ENCODE peak calls at places on chromosome 3, in five cellular contexts. R is head of caudate nucleus; P is NCI-H524; H is activated CD4-positive, alpha-beta T cell treated with anti-CD3 and anti-CD28 coated beads, Interleukin-2, amount 50 U/mL, for 1 hour; O is left cardiac atrium. X is an unnamed sample.
A peak's percentile ranks its signal among the peaks of the same experiment; 100 is the strongest.

GRCh38 chr3:17157713-17158112 is 273.0 kb downstream of the PLCL2 start:
- DNase-seq in R (no peak), P (no peak), H (no peak), O (no peak), X (no peak)

GRCh38 chr3:97821413-97821809 is 400 bp upstream of the CRYBG3 start:
- DNase-seq in R (peak; percentile 51), P (peak; percentile 91), H (peak; percentile 45), O (no peak), X (no peak)

GRCh38 chr3:52730681-52731080 is 24.8 kb downstream of the SPCS1 start:
- DNase-seq in R (no peak), P (no peak), H (no peak), O (no peak), X (peak; percentile 53)

GRCh38 chr3:55904716-55905115 is 417.6 kb upstream of the WNT5A start:
- DNase-seq in R (no peak), P (no peak), H (no peak), O (no peak), X (no peak)

GRCh38 chr3:191774485-191774884 is 313.5 kb downstream of the PYDC2 start:
- DNase-seq in R (no peak), P (no peak), H (no peak), O (no peak), X (no peak)

GRCh38 chr3:42020681-42021307 is 58.9 kb upstream of the ULK4 start:
- DNase-seq in R (no peak), P (no peak), H (no peak), O (no peak), X (peak; percentile 58)

GRCh38 chr3:191593486-191593885 is 132.5 kb downstream of the PYDC2 start:
- DNase-seq in R (no peak), P (no peak), H (no peak), O (no peak), X (no peak)

GRCh38 chr3:65265942-65266341 is 578.1 kb upstream of the ADAMTS9 start:
- DNase-seq in R (no peak), P (no peak), H (no peak), O (no peak), X (no peak)

GRCh38 chr3:49668414-49668797 is 5.7 kb upstream of the APEH start:
- DNase-seq in R (no peak), P (no peak), H (no peak), O (no peak), X (no peak)

GRCh38 chr3:5235655-5236054 is 48.1 kb downstream of the EDEM1 start:
- DNase-seq in R (no peak), P (no peak), H (no peak), O (no peak), X (no peak)

GRCh38 chr3:114764056-114764492 is 383.0 kb downstream of the ZBTB20 start:
- DNase-seq in R (no peak), P (no peak), H (no peak), O (no peak), X (no peak)

GRCh38 chr3:81914254-81914653 is 152.8 kb upstream of the GBE1 start:
- DNase-seq in R (no peak), P (no peak), H (no peak), O (no peak), X (no peak)

GRCh38 chr3:23877324-23877980 is 39.3 kb downstream of the NKIRAS1 start:
- DNase-seq in R (peak; percentile 18), P (no peak), H (no peak), O (peak; percentile 62), X (peak; percentile 40)

GRCh38 chr3:5565026-5565425 is 377.5 kb downstream of the EDEM1 start:
- DNase-seq in R (no peak), P (no peak), H (no peak), O (no peak), X (no peak)

GRCh38 chr3:150074697-150075416 is 104.2 kb upstream of the PFN2 start:
- DNase-seq in R (no peak), P (no peak), H (no peak), O (no peak), X (no peak)

GRCh38 chr3:128133273-128133883 is 9.8 kb upstream of the RUVBL1 start:
- DNase-seq in R (no peak), P (peak; percentile 66), H (peak; percentile 52), O (peak; percentile 38), X (peak; percentile 48)

GRCh38 chr3:125651246-125651645 is 55.9 kb upstream of the OSBPL11 start:
- DNase-seq in R (no peak), P (peak; percentile 87), H (no peak), O (no peak), X (no peak)

GRCh38 chr3:114480442-114480841 is 186.6 kb downstream of the TIGIT start:
- DNase-seq in R (no peak), P (no peak), H (no peak), O (no peak), X (peak; percentile 6)

GRCh38 chr3:54157860-54158259 is 35.5 kb downstream of the CACNA2D3 start:
- DNase-seq in R (no peak), P (no peak), H (no peak), O (no peak), X (no peak)

GRCh38 chr3:169241928-169242751 is 421.4 kb downstream of the MECOM start:
- DNase-seq in R (peak; percentile 5), P (no peak), H (no peak), O (peak; percentile 68), X (peak; percentile 75)

GRCh38 chr3:5192568-5193319 is 5.2 kb downstream of the EDEM1 start:
- DNase-seq in R (no peak), P (no peak), H (no peak), O (no peak), X (no peak)

GRCh38 chr3:27589795-27590194 is 105.6 kb upstream of the SLC4A7 start:
- DNase-seq in R (no peak), P (no peak), H (no peak), O (no peak), X (no peak)

GRCh38 chr3:194661374-194661773 is 10.6 kb downstream of the LSG1 start:
- DNase-seq in R (no peak), P (peak; percentile 96), H (no peak), O (no peak), X (peak; percentile 80)

GRCh38 chr3:36969540-36970432 is 23.1 kb downstream of the EPM2AIP1 start:
- DNase-seq in R (peak; percentile 46), P (peak; percentile 92), H (peak; percentile 23), O (peak; percentile 47), X (no peak)

GRCh38 chr3:71671176-71671845 is 53.9 kb downstream of the EIF4E3 start:
- DNase-seq in R (no peak), P (no peak), H (no peak), O (no peak), X (no peak)

X was measured in dermis microvascular lymphatic vessel endothelial cell.